ENCODE peak calls at places on chromosomes 3 and 15, in nine cellular contexts. One of them, this sample, is unnamed.

GRCh38 chr3:149197669-149198068 is 24.0 kb downstream of the CP start:
- DNase-seq in WTC11: peak
- DNase-seq in GOT3: no peak
- DNase-seq in GM12891: no peak
- DNase-seq in iPS-NIHi11: no peak
- DNase-seq in left cardiac atrium: no peak
- DNase-seq in activated CD4-positive, CD25-positive, alpha-beta regulatory T cell treated with anti-CD3 and anti-CD28 coated beads, Interleukin-2, amount 50 U/mL, for 72 hours: no peak
- DNase-seq in brain pericyte: no peak
- DNase-seq in glomerular endothelial cell: no peak
- DNase-seq in this sample: no peak

GRCh38 chr15:28033443-28033842 is 65.7 kb downstream of the OCA2 start:
- DNase-seq in WTC11: no peak
- DNase-seq in GOT3: no peak
- DNase-seq in GM12891: no peak
- DNase-seq in iPS-NIHi11: no peak
- DNase-seq in left cardiac atrium: no peak
- DNase-seq in activated CD4-positive, CD25-positive, alpha-beta regulatory T cell treated with anti-CD3 and anti-CD28 coated beads, Interleukin-2, amount 50 U/mL, for 72 hours: no peak
- DNase-seq in brain pericyte: no peak
- DNase-seq in glomerular endothelial cell: no peak
- DNase-seq in this sample: no peak

GRCh38 chr3:8529738-8530525 is 28.3 kb downstream of the LMCD1 start:
- DNase-seq in WTC11: no peak
- DNase-seq in GOT3: no peak
- DNase-seq in GM12891: no peak
- DNase-seq in iPS-NIHi11: no peak
- DNase-seq in left cardiac atrium: no peak
- DNase-seq in activated CD4-positive, CD25-positive, alpha-beta regulatory T cell treated with anti-CD3 and anti-CD28 coated beads, Interleukin-2, amount 50 U/mL, for 72 hours: no peak
- DNase-seq in brain pericyte: no peak
- DNase-seq in glomerular endothelial cell: no peak
- DNase-seq in this sample: no peak

GRCh38 chr15:73927476-73928240 is 1.4 kb downstream of the LOXL1 start:
- DNase-seq in WTC11: peak
- DNase-seq in GOT3: no peak
- DNase-seq in GM12891: peak
- DNase-seq in iPS-NIHi11: peak
- DNase-seq in left cardiac atrium: peak
- DNase-seq in activated CD4-positive, CD25-positive, alpha-beta regulatory T cell treated with anti-CD3 and anti-CD28 coated beads, Interleukin-2, amount 50 U/mL, for 72 hours: peak
- DNase-seq in brain pericyte: no peak
- DNase-seq in glomerular endothelial cell: no peak
- DNase-seq in this sample: peak

GRCh38 chr15:27574541-27575054 is 524.5 kb downstream of the OCA2 start:
- DNase-seq in WTC11: no peak
- DNase-seq in GOT3: no peak
- DNase-seq in GM12891: no peak
- DNase-seq in iPS-NIHi11: no peak
- DNase-seq in left cardiac atrium: no peak
- DNase-seq in activated CD4-positive, CD25-positive, alpha-beta regulatory T cell treated with anti-CD3 and anti-CD28 coated beads, Interleukin-2, amount 50 U/mL, for 72 hours: no peak
- DNase-seq in brain pericyte: no peak
- DNase-seq in glomerular endothelial cell: no peak
- DNase-seq in this sample: no peak

GRCh38 chr15:96324900-96325299 is 5.6 kb upstream of the NR2F2 start:
- DNase-seq in WTC11: no peak
- DNase-seq in GOT3: no peak
- DNase-seq in GM12891: no peak
- DNase-seq in iPS-NIHi11: no peak
- DNase-seq in left cardiac atrium: no peak
- DNase-seq in activated CD4-positive, CD25-positive, alpha-beta regulatory T cell treated with anti-CD3 and anti-CD28 coated beads, Interleukin-2, amount 50 U/mL, for 72 hours: no peak
- DNase-seq in brain pericyte: no peak
- DNase-seq in glomerular endothelial cell: no peak
- DNase-seq in this sample: no peak

GRCh38 chr3:37988931-37989525 is 1.6 kb upstream of the VILL start:
- DNase-seq in WTC11: no peak
- DNase-seq in GOT3: no peak
- DNase-seq in GM12891: no peak
- DNase-seq in iPS-NIHi11: no peak
- DNase-seq in left cardiac atrium: no peak
- DNase-seq in activated CD4-positive, CD25-positive, alpha-beta regulatory T cell treated with anti-CD3 and anti-CD28 coated beads, Interleukin-2, amount 50 U/mL, for 72 hours: no peak
- DNase-seq in brain pericyte: no peak
- DNase-seq in glomerular endothelial cell: no peak
- DNase-seq in this sample: no peak

GRCh38 chr15:85795669-85796305 is 1.1 kb upstream of the KLHL25 start:
- DNase-seq in WTC11: no peak
- DNase-seq in GOT3: no peak
- DNase-seq in GM12891: no peak
- DNase-seq in iPS-NIHi11: no peak
- DNase-seq in left cardiac atrium: no peak
- DNase-seq in activated CD4-positive, CD25-positive, alpha-beta regulatory T cell treated with anti-CD3 and anti-CD28 coated beads, Interleukin-2, amount 50 U/mL, for 72 hours: no peak
- DNase-seq in brain pericyte: no peak
- DNase-seq in glomerular endothelial cell: no peak
- DNase-seq in this sample: no peak

GRCh38 chr3:102237838-102238237 is 197.0 kb upstream of the ZPLD1 start:
- DNase-seq in WTC11: no peak
- DNase-seq in GOT3: no peak
- DNase-seq in GM12891: no peak
- DNase-seq in iPS-NIHi11: no peak
- DNase-seq in left cardiac atrium: no peak
- DNase-seq in activated CD4-positive, CD25-positive, alpha-beta regulatory T cell treated with anti-CD3 and anti-CD28 coated beads, Interleukin-2, amount 50 U/mL, for 72 hours: no peak
- DNase-seq in brain pericyte: no peak
- DNase-seq in glomerular endothelial cell: no peak
- DNase-seq in this sample: no peak

GRCh38 chr3:191768421-191768820 is 307.5 kb downstream of the PYDC2 start:
- DNase-seq in WTC11: peak
- DNase-seq in GOT3: no peak
- DNase-seq in GM12891: no peak
- DNase-seq in iPS-NIHi11: no peak
- DNase-seq in left cardiac atrium: no peak
- DNase-seq in activated CD4-positive, CD25-positive, alpha-beta regulatory T cell treated with anti-CD3 and anti-CD28 coated beads, Interleukin-2, amount 50 U/mL, for 72 hours: no peak
- DNase-seq in brain pericyte: no peak
- DNase-seq in glomerular endothelial cell: no peak
- DNase-seq in this sample: no peak

GRCh38 chr15:43939070-43939469 is 112.3 kb downstream of the WDR76 start:
- DNase-seq in WTC11: no peak
- DNase-seq in GOT3: no peak
- DNase-seq in GM12891: no peak
- DNase-seq in iPS-NIHi11: peak
- DNase-seq in left cardiac atrium: no peak
- DNase-seq in activated CD4-positive, CD25-positive, alpha-beta regulatory T cell treated with anti-CD3 and anti-CD28 coated beads, Interleukin-2, amount 50 U/mL, for 72 hours: no peak
- DNase-seq in brain pericyte: no peak
- DNase-seq in glomerular endothelial cell: no peak
- DNase-seq in this sample: no peak

GRCh38 chr3:63980830-63981498 is 42.3 kb downstream of the PSMD6 start:
- DNase-seq in WTC11: no peak
- DNase-seq in GOT3: no peak
- DNase-seq in GM12891: no peak
- DNase-seq in iPS-NIHi11: no peak
- DNase-seq in left cardiac atrium: no peak
- DNase-seq in activated CD4-positive, CD25-positive, alpha-beta regulatory T cell treated with anti-CD3 and anti-CD28 coated beads, Interleukin-2, amount 50 U/mL, for 72 hours: no peak
- DNase-seq in brain pericyte: no peak
- DNase-seq in glomerular endothelial cell: no peak
- DNase-seq in this sample: no peak

GRCh38 chr3:112779558-112780480 is 66.8 kb downstream of the CD200R1L start:
- DNase-seq in WTC11: no peak
- DNase-seq in GOT3: no peak
- DNase-seq in GM12891: no peak
- DNase-seq in iPS-NIHi11: no peak
- DNase-seq in left cardiac atrium: no peak
- DNase-seq in activated CD4-positive, CD25-positive, alpha-beta regulatory T cell treated with anti-CD3 and anti-CD28 coated beads, Interleukin-2, amount 50 U/mL, for 72 hours: no peak
- DNase-seq in brain pericyte: no peak
- DNase-seq in glomerular endothelial cell: no peak
- DNase-seq in this sample: no peak

GRCh38 chr15:95252404-95252803 is 1021.0 kb downstream of the MCTP2 start:
- DNase-seq in WTC11: no peak
- DNase-seq in GOT3: no peak
- DNase-seq in GM12891: no peak
- DNase-seq in iPS-NIHi11: no peak
- DNase-seq in left cardiac atrium: no peak
- DNase-seq in activated CD4-positive, CD25-positive, alpha-beta regulatory T cell treated with anti-CD3 and anti-CD28 coated beads, Interleukin-2, amount 50 U/mL, for 72 hours: no peak
- DNase-seq in brain pericyte: no peak
- DNase-seq in glomerular endothelial cell: no peak
- DNase-seq in this sample: no peak

GRCh38 chr3:14587733-14588360 is 47.7 kb upstream of the GRIP2 start:
- DNase-seq in WTC11: no peak
- DNase-seq in GOT3: no peak
- DNase-seq in GM12891: no peak
- DNase-seq in iPS-NIHi11: no peak
- DNase-seq in left cardiac atrium: no peak
- DNase-seq in activated CD4-positive, CD25-positive, alpha-beta regulatory T cell treated with anti-CD3 and anti-CD28 coated beads, Interleukin-2, amount 50 U/mL, for 72 hours: no peak
- DNase-seq in brain pericyte: no peak
- DNase-seq in glomerular endothelial cell: no peak
- DNase-seq in this sample: no peak

GRCh38 chr3:7536510-7536909 is 675.6 kb downstream of the GRM7 start:
- DNase-seq in WTC11: no peak
- DNase-seq in GOT3: no peak
- DNase-seq in GM12891: no peak
- DNase-seq in iPS-NIHi11: no peak
- DNase-seq in left cardiac atrium: peak
- DNase-seq in activated CD4-positive, CD25-positive, alpha-beta regulatory T cell treated with anti-CD3 and anti-CD28 coated beads, Interleukin-2, amount 50 U/mL, for 72 hours: no peak
- DNase-seq in brain pericyte: no peak
- DNase-seq in glomerular endothelial cell: no peak
- DNase-seq in this sample: peak

GRCh38 chr3:142056656-142057330 is 92.6 kb downstream of the TFDP2 start:
- DNase-seq in WTC11: no peak
- DNase-seq in GOT3: no peak
- DNase-seq in GM12891: no peak
- DNase-seq in iPS-NIHi11: no peak
- DNase-seq in left cardiac atrium: no peak
- DNase-seq in activated CD4-positive, CD25-positive, alpha-beta regulatory T cell treated with anti-CD3 and anti-CD28 coated beads, Interleukin-2, amount 50 U/mL, for 72 hours: no peak
- DNase-seq in brain pericyte: no peak
- DNase-seq in glomerular endothelial cell: no peak
- DNase-seq in this sample: no peak

GRCh38 chr15:42670441-42670840 is 66.5 kb downstream of the CDAN1 start:
- DNase-seq in WTC11: no peak
- DNase-seq in GOT3: no peak
- DNase-seq in GM12891: no peak
- DNase-seq in iPS-NIHi11: no peak
- DNase-seq in left cardiac atrium: no peak
- DNase-seq in activated CD4-positive, CD25-positive, alpha-beta regulatory T cell treated with anti-CD3 and anti-CD28 coated beads, Interleukin-2, amount 50 U/mL, for 72 hours: no peak
- DNase-seq in brain pericyte: no peak
- DNase-seq in glomerular endothelial cell: no peak
- DNase-seq in this sample: no peak

GRCh38 chr15:60324706-60325438 is 72.9 kb downstream of the ANXA2 start:
- DNase-seq in WTC11: no peak
- DNase-seq in GOT3: no peak
- DNase-seq in GM12891: no peak
- DNase-seq in iPS-NIHi11: no peak
- DNase-seq in left cardiac atrium: no peak
- DNase-seq in activated CD4-positive, CD25-positive, alpha-beta regulatory T cell treated with anti-CD3 and anti-CD28 coated beads, Interleukin-2, amount 50 U/mL, for 72 hours: no peak
- DNase-seq in brain pericyte: no peak
- DNase-seq in glomerular endothelial cell: no peak
- DNase-seq in this sample: no peak

GRCh38 chr3:45630325-45630724 is 35.8 kb downstream of the LIMD1 start:
- DNase-seq in WTC11: no peak
- DNase-seq in GOT3: no peak
- DNase-seq in GM12891: no peak
- DNase-seq in iPS-NIHi11: no peak
- DNase-seq in left cardiac atrium: no peak
- DNase-seq in activated CD4-positive, CD25-positive, alpha-beta regulatory T cell treated with anti-CD3 and anti-CD28 coated beads, Interleukin-2, amount 50 U/mL, for 72 hours: no peak
- DNase-seq in brain pericyte: no peak
- DNase-seq in glomerular endothelial cell: no peak
- DNase-seq in this sample: no peak

GRCh38 chr3:195071916-195072820 is 198.8 kb downstream of the XXYLT1 start:
- DNase-seq in WTC11: no peak
- DNase-seq in GOT3: no peak
- DNase-seq in GM12891: no peak
- DNase-seq in iPS-NIHi11: no peak
- DNase-seq in left cardiac atrium: no peak
- DNase-seq in activated CD4-positive, CD25-positive, alpha-beta regulatory T cell treated with anti-CD3 and anti-CD28 coated beads, Interleukin-2, amount 50 U/mL, for 72 hours: peak
- DNase-seq in brain pericyte: no peak
- DNase-seq in glomerular endothelial cell: no peak
- DNase-seq in this sample: peak

GRCh38 chr15:59532770-59533379 is 78.7 kb upstream of the GCNT3 start:
- DNase-seq in WTC11: peak
- DNase-seq in GOT3: no peak
- DNase-seq in GM12891: no peak
- DNase-seq in iPS-NIHi11: peak
- DNase-seq in left cardiac atrium: peak
- DNase-seq in activated CD4-positive, CD25-positive, alpha-beta regulatory T cell treated with anti-CD3 and anti-CD28 coated beads, Interleukin-2, amount 50 U/mL, for 72 hours: no peak
- DNase-seq in brain pericyte: no peak
- DNase-seq in glomerular endothelial cell: no peak
- DNase-seq in this sample: no peak

GRCh38 chr3:65713016-65713415 is 325.7 kb downstream of the MAGI1 start:
- DNase-seq in WTC11: peak
- DNase-seq in GOT3: peak
- DNase-seq in GM12891: no peak
- DNase-seq in iPS-NIHi11: peak
- DNase-seq in left cardiac atrium: no peak
- DNase-seq in activated CD4-positive, CD25-positive, alpha-beta regulatory T cell treated with anti-CD3 and anti-CD28 coated beads, Interleukin-2, amount 50 U/mL, for 72 hours: no peak
- DNase-seq in brain pericyte: no peak
- DNase-seq in glomerular endothelial cell: no peak
- DNase-seq in this sample: no peak

GRCh38 chr3:170697803-170698350 is 112.0 kb upstream of the SLC7A14 start:
- DNase-seq in WTC11: no peak
- DNase-seq in GOT3: no peak
- DNase-seq in GM12891: no peak
- DNase-seq in iPS-NIHi11: no peak
- DNase-seq in left cardiac atrium: no peak
- DNase-seq in activated CD4-positive, CD25-positive, alpha-beta regulatory T cell treated with anti-CD3 and anti-CD28 coated beads, Interleukin-2, amount 50 U/mL, for 72 hours: no peak
- DNase-seq in brain pericyte: no peak
- DNase-seq in glomerular endothelial cell: no peak
- DNase-seq in this sample: no peak

GRCh38 chr15:53978248-53978906 is at the start of gene UNC13C:
- DNase-seq in WTC11: peak
- DNase-seq in GOT3: no peak
- DNase-seq in GM12891: no peak
- DNase-seq in iPS-NIHi11: peak
- DNase-seq in left cardiac atrium: peak
- DNase-seq in activated CD4-positive, CD25-positive, alpha-beta regulatory T cell treated with anti-CD3 and anti-CD28 coated beads, Interleukin-2, amount 50 U/mL, for 72 hours: no peak
- DNase-seq in brain pericyte: no peak
- DNase-seq in glomerular endothelial cell: no peak
- DNase-seq in this sample: peak

GRCh38 chr3:12869025-12869695 is 27.8 kb upstream of the RPL32 start:
- DNase-seq in WTC11: peak
- DNase-seq in GOT3: no peak
- DNase-seq in GM12891: peak
- DNase-seq in iPS-NIHi11: peak
- DNase-seq in left cardiac atrium: peak
- DNase-seq in activated CD4-positive, CD25-positive, alpha-beta regulatory T cell treated with anti-CD3 and anti-CD28 coated beads, Interleukin-2, amount 50 U/mL, for 72 hours: peak
- DNase-seq in brain pericyte: no peak
- DNase-seq in glomerular endothelial cell: no peak
- DNase-seq in this sample: no peak

GRCh38 chr15:89578146-89578545 is 2.9 kb downstream of the TICRR start:
- DNase-seq in WTC11: no peak
- DNase-seq in GOT3: no peak
- DNase-seq in GM12891: no peak
- DNase-seq in iPS-NIHi11: no peak
- DNase-seq in left cardiac atrium: no peak
- DNase-seq in activated CD4-positive, CD25-positive, alpha-beta regulatory T cell treated with anti-CD3 and anti-CD28 coated beads, Interleukin-2, amount 50 U/mL, for 72 hours: no peak
- DNase-seq in brain pericyte: no peak
- DNase-seq in glomerular endothelial cell: no peak
- DNase-seq in this sample: no peak

GRCh38 chr15:89824607-89824867 is 9.9 kb upstream of the ANPEP start:
- DNase-seq in WTC11: no peak
- DNase-seq in GOT3: no peak
- DNase-seq in GM12891: no peak
- DNase-seq in iPS-NIHi11: no peak
- DNase-seq in left cardiac atrium: no peak
- DNase-seq in activated CD4-positive, CD25-positive, alpha-beta regulatory T cell treated with anti-CD3 and anti-CD28 coated beads, Interleukin-2, amount 50 U/mL, for 72 hours: no peak
- DNase-seq in brain pericyte: no peak
- DNase-seq in glomerular endothelial cell: no peak
- DNase-seq in this sample: no peak

GRCh38 chr15:55700876-55701275 is 42.1 kb downstream of the PRTG start:
- DNase-seq in WTC11: no peak
- DNase-seq in GOT3: no peak
- DNase-seq in GM12891: no peak
- DNase-seq in iPS-NIHi11: no peak
- DNase-seq in left cardiac atrium: no peak
- DNase-seq in activated CD4-positive, CD25-positive, alpha-beta regulatory T cell treated with anti-CD3 and anti-CD28 coated beads, Interleukin-2, amount 50 U/mL, for 72 hours: no peak
- DNase-seq in brain pericyte: no peak
- DNase-seq in glomerular endothelial cell: no peak
- DNase-seq in this sample: no peak

GRCh38 chr15:33201376-33202189 is 7.1 kb upstream of the FMN1 start:
- DNase-seq in WTC11: peak
- DNase-seq in GOT3: no peak
- DNase-seq in GM12891: peak
- DNase-seq in iPS-NIHi11: peak
- DNase-seq in left cardiac atrium: peak
- DNase-seq in activated CD4-positive, CD25-positive, alpha-beta regulatory T cell treated with anti-CD3 and anti-CD28 coated beads, Interleukin-2, amount 50 U/mL, for 72 hours: peak
- DNase-seq in brain pericyte: no peak
- DNase-seq in glomerular endothelial cell: no peak
- DNase-seq in this sample: no peak

GRCh38 chr3:59180006-59180405 is 130.2 kb upstream of the CFAP20DC start:
- DNase-seq in WTC11: no peak
- DNase-seq in GOT3: no peak
- DNase-seq in GM12891: no peak
- DNase-seq in iPS-NIHi11: peak
- DNase-seq in left cardiac atrium: no peak
- DNase-seq in activated CD4-positive, CD25-positive, alpha-beta regulatory T cell treated with anti-CD3 and anti-CD28 coated beads, Interleukin-2, amount 50 U/mL, for 72 hours: no peak
- DNase-seq in brain pericyte: no peak
- DNase-seq in glomerular endothelial cell: no peak
- DNase-seq in this sample: no peak